ENCODE peak calls at places on chromosomes 13 and 19, in five cellular contexts. E is stimulated activated CD8-positive, alpha-beta memory T cell treated with anti-CD3 and anti-CD28 coated beads, Interleukin-4, amount 100 ng/mL, for 1 hour; X is heart right ventricle; Z is A549; J is activated T-cell treated with anti-CD3 and anti-CD28 coated beads, Interleukin-2, amount 50 U/mL, for 24 hours. W is an unnamed sample.

GRCh38 chr13:99392126-99392805 is 85.1 kb upstream of the GPR183 start:
- DNase-seq in E (no peak), X (no peak), Z (no peak), J (peak), W (no peak)

GRCh38 chr19:46373573-46374359 is 26.9 kb downstream of the PPP5C start:
- DNase-seq in E (no peak), X (peak), Z (peak), J (peak), W (peak)

GRCh38 chr19:55487884-55488687 is at the start of gene SSC5D:
- DNase-seq in E (no peak), X (no peak), Z (no peak), J (no peak), W (peak)

GRCh38 chr19:17183858-17184271 is 31.3 kb upstream of the USE1 start:
- DNase-seq in E (no peak), X (no peak), Z (no peak), J (peak), W (no peak)

GRCh38 chr13:105806335-105806920 is 729.0 kb downstream of the EFNB2 start:
- DNase-seq in E (no peak), X (no peak), Z (no peak), J (no peak), W (no peak)

GRCh38 chr19:50796128-50796633 is 6.0 kb downstream of the ACP4 start:
- DNase-seq in E (no peak), X (no peak), Z (no peak), J (peak), W (no peak)

GRCh38 chr19:9834726-9835506 is at the start of gene PIN1:
- DNase-seq in E (peak), X (peak), Z (peak), J (peak), W (peak)

GRCh38 chr13:74931698-74932433 is 550.1 kb downstream of the TBC1D4 start:
- DNase-seq in E (no peak), X (no peak), Z (no peak), J (no peak), W (no peak)

GRCh38 chr13:73782781-73783180 is 351.4 kb downstream of the KLF12 start:
- DNase-seq in E (no peak), X (no peak), Z (no peak), J (no peak), W (no peak)

GRCh38 chr19:45162464-45163143 is 1.8 kb upstream of the NKPD1 start:
- DNase-seq in E (no peak), X (no peak), Z (no peak), J (no peak), W (no peak)

GRCh38 chr13:99996177-99996705 is 14.7 kb downstream of the ZIC2 start:
- DNase-seq in E (no peak), X (no peak), Z (no peak), J (no peak), W (no peak)

GRCh38 chr13:49904729-49905456 is 31.2 kb downstream of the SPRYD7 start:
- DNase-seq in E (no peak), X (no peak), Z (no peak), J (no peak), W (no peak)

GRCh38 chr13:109707044-109707794 is 79.2 kb downstream of the IRS2 start:
- DNase-seq in E (no peak), X (no peak), Z (no peak), J (no peak), W (no peak)

GRCh38 chr13:72782717-72783116 is 784 bp downstream of the PIBF1 start:
- DNase-seq in E (no peak), X (no peak), Z (no peak), J (no peak), W (no peak)

GRCh38 chr13:24008679-24009078 is 111.4 kb upstream of the C1QTNF9B start:
- DNase-seq in E (no peak), X (no peak), Z (no peak), J (no peak), W (no peak)

GRCh38 chr19:28074773-28075172 is 1138.2 kb downstream of the UQCRFS1 start:
- DNase-seq in E (no peak), X (no peak), Z (no peak), J (no peak), W (no peak)

GRCh38 chr13:24745516-24745860 is 18.5 kb upstream of the RNF17 start:
- DNase-seq in E (no peak), X (no peak), Z (no peak), J (no peak), W (no peak)

GRCh38 chr13:109333893-109334651 is 452.3 kb downstream of the IRS2 start:
- DNase-seq in E (no peak), X (peak), Z (no peak), J (no peak), W (peak)

GRCh38 chr19:19276386-19276785 is 3.3 kb upstream of the TM6SF2 start:
- DNase-seq in E (no peak), X (no peak), Z (no peak), J (no peak), W (no peak)

GRCh38 chr13:99406799-99407201 is 94.5 kb upstream of the TM9SF2 start:
- DNase-seq in E (no peak), X (no peak), Z (no peak), J (no peak), W (no peak)

GRCh38 chr19:42362891-42363440 is 27.1 kb downstream of the CNFN start:
- DNase-seq in E (no peak), X (no peak), Z (no peak), J (no peak), W (no peak)

GRCh38 chr13:85241045-85241444 is 558.2 kb downstream of the SLITRK6 start:
- DNase-seq in E (no peak), X (no peak), Z (no peak), J (no peak), W (no peak)

GRCh38 chr19:45177817-45178261 is at the start of gene TRAPPC6A:
- DNase-seq in E (no peak), X (no peak), Z (peak), J (no peak), W (no peak)

W was measured in left ventricle myocardium superior.